ENCODE peak calls at places on chromosomes 1 and 21, in seven cellular contexts. O is RWPE1; H is CD8-positive, alpha-beta T cell; Z is upper lobe of left lung; I is psoas muscle; M is A549; S is HCT116. G is an unnamed sample.

GRCh38 chr1:110615548-110616130 is 9.5 kb upstream of the KCNA2 start:
- DNase-seq in Z (peak), O (peak), M (peak), H (no peak), S (peak), I (peak), G (no peak)

GRCh38 chr1:203100163-203100867 is 14.5 kb upstream of the MYOG start:
- DNase-seq in I (no peak), Z (no peak), S (no peak), H (no peak), O (no peak), M (no peak), G (no peak)

GRCh38 chr1:23461050-23461449 is 22.9 kb downstream of the ASAP3 start:
- DNase-seq in Z (no peak), I (no peak), S (no peak), H (no peak), O (no peak), M (no peak), G (no peak)

GRCh38 chr1:195894411-195894810 is 713.8 kb downstream of the KCNT2 start:
- DNase-seq in S (no peak), Z (no peak), O (no peak), H (no peak), M (no peak), I (no peak), G (peak)

GRCh38 chr1:13829152-13829769 is 129.3 kb downstream of the PRDM2 start:
- DNase-seq in M (no peak), I (no peak), O (no peak), H (no peak), S (peak), Z (peak), G (no peak)

GRCh38 chr21:43321611-43322010 is 105.3 kb downstream of the SIK1 start:
- DNase-seq in H (no peak), I (no peak), S (no peak), M (no peak), O (no peak), Z (no peak), G (no peak)

GRCh38 chr1:25645641-25646400 is 29.2 kb downstream of the MAN1C1 start:
- DNase-seq in H (no peak), O (no peak), M (no peak), I (no peak), Z (no peak), S (no peak), G (no peak)

GRCh38 chr1:42155362-42155761 is 2.2 kb downstream of the GUCA2B start:
- DNase-seq in I (no peak), Z (no peak), H (no peak), O (no peak), S (no peak), M (no peak), G (no peak)

GRCh38 chr1:3313579-3313955 is 140.9 kb upstream of the ARHGEF16 start:
- DNase-seq in M (no peak), Z (peak), S (no peak), H (no peak), I (peak), O (peak), G (peak)

GRCh38 chr21:26840912-26841311 is 4.3 kb downstream of the ADAMTS1 start:
- DNase-seq in H (no peak), Z (no peak), S (no peak), O (no peak), M (no peak), I (peak), G (peak)

GRCh38 chr1:29579821-29580425 is 343.6 kb downstream of the PTPRU start:
- DNase-seq in O (peak), M (no peak), I (no peak), H (no peak), Z (no peak), S (peak), G (no peak)

GRCh38 chr1:11335417-11336070 is 62.5 kb downstream of the UBIAD1 start:
- DNase-seq in Z (peak), H (no peak), I (no peak), O (no peak), S (no peak), M (no peak), G (no peak)

GRCh38 chr21:14956826-14957225 is 108.0 kb downstream of the NRIP1 start:
- DNase-seq in H (no peak), S (no peak), Z (no peak), O (no peak), I (no peak), M (no peak), G (no peak)

GRCh38 chr1:25501235-25502058 is 42.0 kb upstream of the LDLRAP1 start:
- DNase-seq in I (no peak), S (peak), H (no peak), M (no peak), O (no peak), Z (no peak), G (no peak)

GRCh38 chr1:161998811-161999210 is 24.9 kb downstream of the OLFML2B start:
- DNase-seq in O (no peak), S (no peak), I (no peak), H (no peak), Z (no peak), M (no peak), G (no peak)

GRCh38 chr1:86970938-86971337 is 56.5 kb downstream of the HS2ST1 start:
- DNase-seq in M (no peak), I (no peak), H (no peak), O (no peak), S (no peak), Z (no peak), G (no peak)

GRCh38 chr21:22575165-22575584 is 1577.0 kb downstream of the NCAM2 start:
- DNase-seq in M (no peak), Z (no peak), S (no peak), H (no peak), O (peak), I (no peak), G (no peak)

GRCh38 chr1:29521846-29522580 is 285.7 kb downstream of the PTPRU start:
- DNase-seq in Z (peak), S (no peak), I (no peak), H (no peak), O (no peak), M (no peak), G (no peak)

GRCh38 chr1:214331827-214332423 is 51.0 kb downstream of the SMYD2 start:
- DNase-seq in S (peak), H (peak), M (peak), Z (no peak), I (peak), O (peak), G (no peak)

GRCh38 chr1:40315795-40316594 is 1.1 kb downstream of the COL9A2 start:
- DNase-seq in Z (no peak), O (no peak), H (peak), M (no peak), S (no peak), I (no peak), G (no peak)

GRCh38 chr1:66333463-66334232 is 200.3 kb upstream of the SGIP1 start:
- DNase-seq in I (no peak), H (no peak), M (no peak), O (no peak), S (no peak), Z (no peak), G (no peak)

GRCh38 chr1:35454616-35455015 is 102.6 kb downstream of the KIAA0319L start:
- DNase-seq in Z (no peak), O (no peak), S (no peak), M (no peak), H (no peak), I (no peak), G (no peak)

GRCh38 chr1:53702287-53702805 is 36.6 kb downstream of the GLIS1 start:
- DNase-seq in I (no peak), Z (no peak), M (no peak), H (no peak), S (no peak), O (no peak), G (no peak)
- H3K27ac ChIP-seq in I (no peak), Z (no peak), M (no peak), H (no peak), S (no peak), O (no peak), G (no peak)

GRCh38 chr1:209433649-209434031 is 149.9 kb upstream of the CAMK1G start:
- DNase-seq in I (no peak), H (no peak), S (no peak), Z (no peak), O (peak), M (no peak), G (no peak)

GRCh38 chr1:209432443-209432825 is 151.1 kb upstream of the CAMK1G start:
- DNase-seq in H (no peak), I (no peak), S (no peak), O (no peak), M (no peak), Z (no peak), G (no peak)

GRCh38 chr1:209435654-209436566 is 147.6 kb upstream of the CAMK1G start:
- DNase-seq in Z (peak), I (peak), S (peak), M (peak), H (no peak), O (peak), G (no peak)

GRCh38 chr1:209434066-209434465 is 149.4 kb upstream of the CAMK1G start:
- DNase-seq in H (no peak), Z (no peak), I (no peak), O (peak), S (no peak), M (no peak), G (no peak)

GRCh38 chr1:209434631-209435217 is 148.8 kb upstream of the CAMK1G start:
- DNase-seq in H (no peak), S (no peak), M (no peak), I (no peak), O (no peak), Z (no peak), G (no peak)
- TF ChIP-seq CTCF in H (no peak), S (no peak), M (no peak), I (no peak), O (no peak), Z (no peak), G (no peak)

GRCh38 chr1:220880367-220880680 is 1.1 kb downstream of the HLX start:
- DNase-seq in Z (no peak), S (no peak), O (no peak), H (no peak), M (no peak), I (no peak), G (no peak)
- H3K27ac ChIP-seq in Z (peak), S (no peak), O (peak), H (no peak), M (peak), I (peak), G (peak)

GRCh38 chr1:51519857-51520699 is 1.0 kb upstream of the EPS15 start:
- DNase-seq in H (no peak), Z (no peak), S (no peak), O (no peak), M (no peak), I (no peak), G (no peak)

GRCh38 chr1:51517361-51518032 is 1.6 kb downstream of the EPS15 start:
- DNase-seq in Z (no peak), S (no peak), H (no peak), I (no peak), O (no peak), M (peak), G (no peak)

GRCh38 chr1:51519048-51519856 is at the start of gene EPS15:
- DNase-seq in O (peak), H (peak), S (peak), M (peak), Z (peak), I (peak), G (peak)

GRCh38 chr1:51518033-51518729 is 885 bp downstream of the EPS15 start:
- DNase-seq in M (peak), H (peak), I (peak), O (peak), S (no peak), Z (peak), G (no peak)

DNA sequence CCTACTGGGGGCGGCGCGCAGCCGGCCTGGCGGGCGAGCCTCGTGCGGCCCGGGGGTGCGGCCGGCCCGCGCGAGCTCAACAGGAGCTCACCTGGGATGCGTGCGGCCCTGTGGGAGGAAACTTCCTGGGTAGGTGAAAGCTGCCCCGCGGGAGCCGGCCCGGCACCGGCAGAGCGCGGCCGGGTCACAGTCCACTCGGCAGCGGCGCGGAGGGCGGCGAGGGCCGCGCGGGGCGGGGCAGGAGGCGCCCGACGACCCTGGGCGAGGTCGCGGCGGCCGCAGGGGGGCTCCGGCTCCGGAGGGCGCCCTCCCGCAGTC is 377 bp downstream of the EPS15 start:
- DNase-seq in S (no peak), H (peak), Z (peak), I (peak), O (peak), M (peak), G (no peak)
- TF ChIP-seq CTCF in S (no peak), H (no peak), Z (peak), I (no peak), O (no peak), M (no peak), G (no peak)

DNA sequence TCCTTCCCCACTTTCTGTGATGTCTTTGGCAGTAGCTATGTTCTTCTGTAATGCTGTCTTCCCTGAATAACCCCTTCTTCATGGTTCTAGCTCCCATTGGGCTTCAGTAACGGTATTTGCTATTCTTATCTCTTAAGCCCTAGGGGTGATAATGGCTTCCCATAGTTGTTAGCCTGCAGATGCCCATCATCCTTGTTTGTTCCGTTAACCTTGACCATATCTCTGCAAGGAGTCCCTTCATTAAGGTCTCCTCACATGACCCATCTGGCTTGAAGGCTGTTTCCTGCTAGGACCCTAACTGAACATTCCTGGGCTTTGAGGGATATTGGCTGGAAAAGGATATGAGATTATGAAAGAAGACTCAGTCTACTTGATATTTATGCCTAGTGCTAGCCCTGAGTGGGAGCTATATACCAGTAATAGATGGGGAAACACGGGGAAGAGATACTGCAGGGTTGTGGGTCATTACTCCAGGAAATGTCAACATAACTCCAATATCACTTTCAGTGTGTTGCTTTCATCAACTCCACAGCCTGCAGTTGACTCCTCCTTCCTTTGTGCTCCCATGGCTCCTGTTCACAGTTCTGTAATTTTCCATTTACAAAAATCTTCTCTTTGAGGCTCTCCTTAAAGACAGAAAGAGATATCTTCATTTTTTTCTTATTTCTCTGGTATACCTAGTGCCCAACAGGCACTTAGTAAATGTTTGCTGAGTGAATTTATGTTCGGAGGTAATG is 2.5 kb downstream of the MR1 start:
- DNase-seq in H (no peak), S (no peak), O (no peak), Z (no peak), M (no peak), I (no peak), G (no peak)
- H3K27ac ChIP-seq in H (no peak), S (no peak), O (no peak), Z (peak), M (no peak), I (no peak), G (no peak)

GRCh38 chr1:89599332-89599630 is 33.6 kb upstream of the LRRC8C start:
- DNase-seq in S (no peak), H (no peak), M (no peak), I (no peak), Z (no peak), O (no peak), G (no peak)
- TF ChIP-seq CTCF in S (no peak), H (peak), M (no peak), I (no peak), Z (no peak), O (peak), G (no peak)

GRCh38 chr1:113657126-113657525 is 102.2 kb downstream of the PHTF1 start:
- DNase-seq in I (no peak), H (no peak), Z (no peak), O (no peak), M (no peak), S (no peak), G (no peak)

GRCh38 chr1:113662097-113662496 is 97.2 kb downstream of the PHTF1 start:
- DNase-seq in H (no peak), Z (no peak), S (no peak), O (no peak), I (no peak), M (no peak), G (no peak)

GRCh38 chr1:113657556-113658063 is 101.7 kb downstream of the PHTF1 start:
- DNase-seq in S (no peak), Z (no peak), I (no peak), O (no peak), H (no peak), M (no peak), G (no peak)

GRCh38 chr1:113660053-113660452 is 99.2 kb downstream of the PHTF1 start:
- DNase-seq in S (no peak), O (no peak), M (no peak), Z (no peak), H (no peak), I (no peak), G (no peak)

DNA sequence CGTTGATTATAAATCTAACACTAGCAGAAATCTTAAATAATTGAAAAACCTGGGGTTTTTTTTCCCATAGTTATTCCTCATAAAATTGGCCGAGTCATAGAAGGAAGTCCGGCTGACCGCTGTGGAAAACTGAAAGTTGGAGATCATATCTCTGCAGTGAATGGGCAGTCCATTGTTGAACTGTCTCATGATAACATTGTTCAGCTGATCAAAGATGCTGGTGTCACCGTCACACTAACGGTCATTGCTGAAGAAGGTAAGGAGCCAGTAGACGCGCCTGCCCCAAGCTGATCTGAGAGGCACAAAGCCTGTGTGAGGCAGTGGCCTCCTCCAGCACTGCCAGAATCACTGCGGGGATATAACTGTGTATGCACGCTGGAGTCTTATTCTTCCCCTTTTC is 100.3 kb downstream of the PHTF1 start:
- DNase-seq in Z (no peak), H (no peak), I (no peak), S (no peak), M (no peak), O (no peak), G (no peak)
- H3K27ac ChIP-seq in Z (no peak), H (no peak), I (no peak), S (no peak), M (no peak), O (no peak), G (no peak)

GRCh38 chr1:115670476-115671175 is 28.9 kb downstream of the VANGL1 start:
- DNase-seq in S (no peak), M (no peak), O (no peak), Z (no peak), I (no peak), H (no peak), G (no peak)

GRCh38 chr1:115669886-115670285 is 28.1 kb downstream of the VANGL1 start:
- DNase-seq in O (no peak), S (no peak), I (no peak), Z (no peak), H (no peak), M (no peak), G (no peak)

GRCh38 chr1:115669002-115669673 is 27.4 kb downstream of the VANGL1 start:
- DNase-seq in I (no peak), M (no peak), O (peak), S (peak), Z (no peak), H (no peak), G (no peak)

GRCh38 chr1:115672224-115673009 is 30.6 kb downstream of the VANGL1 start:
- DNase-seq in H (no peak), Z (no peak), M (no peak), I (no peak), O (no peak), S (no peak), G (no peak)

DNA sequence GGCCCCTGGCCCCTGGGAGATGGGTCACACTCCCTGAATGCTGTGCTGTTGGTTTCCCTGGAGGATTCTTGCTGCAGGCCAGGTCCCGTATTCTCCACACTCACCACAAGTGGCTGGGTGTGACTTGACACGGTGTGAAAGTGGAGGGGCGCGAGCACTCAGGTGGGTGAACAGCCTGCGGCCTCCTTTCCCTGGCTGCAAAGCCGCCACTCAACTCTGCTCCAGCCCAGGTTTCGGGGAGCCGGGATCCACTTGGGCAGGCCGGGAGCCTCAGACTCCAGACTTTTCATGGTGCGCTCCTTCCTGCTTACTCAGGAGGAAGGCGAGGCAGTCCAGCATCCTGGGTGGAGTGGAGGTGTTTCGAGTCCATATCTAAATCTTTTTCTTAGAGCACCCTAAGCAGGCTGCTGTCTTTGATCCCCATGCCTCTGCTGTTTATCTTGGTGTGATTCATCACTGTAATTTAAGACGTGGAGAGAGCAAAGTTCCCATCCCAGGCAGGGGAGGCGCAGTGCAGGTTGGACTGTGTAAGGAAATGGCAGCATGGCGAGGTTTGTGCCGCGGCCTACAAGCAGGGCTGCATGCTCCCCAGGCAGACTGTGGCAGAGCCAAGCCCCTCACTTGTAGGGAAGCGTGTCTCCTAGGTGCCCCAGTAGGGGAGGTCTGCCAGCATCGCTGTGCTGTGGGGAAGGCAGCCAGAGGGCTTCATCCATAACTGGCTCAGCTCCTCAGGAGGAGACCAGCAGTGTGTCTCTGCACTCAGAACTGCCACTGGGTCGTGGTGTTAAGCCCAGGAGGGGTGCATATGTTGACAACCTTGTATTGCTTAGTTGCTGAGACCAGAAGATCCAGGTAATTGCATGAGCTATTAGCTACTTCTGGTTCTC is 29.6 kb downstream of the VANGL1 start:
- DNase-seq in H (no peak), M (peak), S (peak), Z (no peak), I (no peak), O (peak), G (no peak)
- TF ChIP-seq CTCF in H (no peak), M (no peak), S (peak), Z (no peak), I (no peak), O (no peak), G (no peak)

G was measured in thoracic aorta.